ENCODE peak calls at places on chromosomes 12 and 14, in six cellular contexts. N, C, Q, V, D and B are unnamed samples. For H3K27me3, the result is how much of the 10 kb centered on the place peaks cover.

GRCh38 chr14:99769123-99769522 is 24.1 kb upstream of the EML1 start:
- DNase-seq in N (no peak), C (no peak), Q (no peak), V (no peak), D (no peak), B (no peak)

GRCh38 chr12:57000393-57000792 is 6.0 kb downstream of the ZBTB39 start:
- DNase-seq in N (no peak), C (no peak), Q (no peak), V (no peak), D (no peak), B (no peak)

GRCh38 chr12:34604227-34604626 is 581.9 kb downstream of the ALG10 start:
- DNase-seq in N (no peak), C (no peak), Q (no peak), V (no peak), D (no peak), B (no peak)

GRCh38 chr14:75487155-75487671 is 35.1 kb upstream of the BATF start:
- DNase-seq in N (no peak), C (no peak), Q (no peak), V (no peak), D (no peak), B (no peak)

GRCh38 chr12:69243099-69244084 is 4.0 kb downstream of the CPSF6 start:
- DNase-seq in N (no peak), C (no peak), Q (no peak), V (no peak), D (no peak), B (no peak)

GRCh38 chr12:78403136-78403535 is 461.4 kb upstream of the SYT1 start:
- DNase-seq in N (peak), C (no peak), Q (no peak), V (no peak), D (no peak), B (peak)

GRCh38 chr12:95742586-95742985 is 48.0 kb downstream of the NTN4 start:
- DNase-seq in N (no peak), C (no peak), Q (no peak), V (peak), D (peak), B (no peak)

GRCh38 chr12:11856971-11857370 is 207.5 kb downstream of the ETV6 start:
- DNase-seq in N (no peak), C (no peak), Q (no peak), V (no peak), D (no peak), B (no peak)

GRCh38 chr12:26936559-26937442 is 980 bp downstream of the INTS13 start:
- DNase-seq in N (peak), C (no peak), Q (no peak), V (no peak), D (no peak), B (peak)

GRCh38 chr14:85532981-85533820 is 3.3 kb downstream of the FLRT2 start:
- DNase-seq in N (peak), C (no peak), Q (peak), V (peak), D (peak), B (peak)

GRCh38 chr14:74486164-74486563 is 6.9 kb downstream of the NPC2 start:
- DNase-seq in N (no peak), C (no peak), Q (no peak), V (no peak), D (no peak), B (no peak)

GRCh38 chr12:21526721-21527345 is 737 bp downstream of the SPX start:
- DNase-seq in N (no peak), C (no peak), Q (peak), V (peak), D (no peak), B (no peak)

GRCh38 chr12:116941188-116941587 is 30.4 kb downstream of the FBXW8 start:
- DNase-seq in N (no peak), C (no peak), Q (no peak), V (no peak), D (no peak), B (no peak)

GRCh38 chr12:48001426-48002178 is 2.7 kb downstream of the COL2A1 start:
- DNase-seq in N (peak), C (no peak), Q (peak), V (peak), D (no peak), B (peak)

GRCh38 chr12:56150563-56150962 is 1.8 kb upstream of the MYL6B start:
- DNase-seq in N (peak), C (no peak), Q (no peak), V (no peak), D (no peak), B (no peak)

GRCh38 chr12:41917827-41918445 is 226.7 kb downstream of the GXYLT1 start:
- DNase-seq in N (peak), C (no peak), Q (no peak), V (no peak), D (no peak), B (no peak)

GRCh38 chr12:81300454-81300853 is 222.6 kb downstream of the ACSS3 start:
- DNase-seq in N (no peak), C (no peak), Q (no peak), V (no peak), D (no peak), B (no peak)

GRCh38 chr14:86646688-86647687 is 1117.0 kb downstream of the FLRT2 start:
- DNase-seq in N (peak), C (no peak), Q (no peak), V (no peak), D (no peak), B (no peak)

GRCh38 chr14:59356783-59357182 is 108.4 kb downstream of the GPR135 start:
- DNase-seq in N (no peak), C (no peak), Q (no peak), V (no peak), D (no peak), B (no peak)

GRCh38 chr12:88925370-88925915 is 345.2 kb upstream of the KITLG start:
- DNase-seq in N (no peak), C (no peak), Q (no peak), V (no peak), D (no peak), B (no peak)

GRCh38 chr12:14691560-14691959 is 4.8 kb downstream of the GUCY2C start:
- DNase-seq in N (no peak), C (peak), Q (peak), V (peak), D (no peak), B (no peak)

GRCh38 chr12:28089363-28089762 is 100.9 kb upstream of the CCDC91 start:
- DNase-seq in N (peak), C (no peak), Q (no peak), V (no peak), D (no peak), B (no peak)

GRCh38 chr12:126258190-126258589 is 1193.0 kb downstream of the AACS start:
- DNase-seq in N (no peak), C (no peak), Q (no peak), V (no peak), D (no peak), B (no peak)

GRCh38 chr12:92485356-92486348 is 217.1 kb upstream of the PLEKHG7 start:
- DNase-seq in N (peak), C (no peak), Q (no peak), V (no peak), D (no peak), B (no peak)

GRCh38 chr12:73106896-73107295 is 834.7 kb downstream of the TRHDE start:
- DNase-seq in N (no peak), C (no peak), Q (no peak), V (no peak), D (no peak), B (no peak)

GRCh38 chr12:93777249-93777648 is 100.1 kb downstream of the CRADD start:
- DNase-seq in N (peak), C (no peak), Q (no peak), V (no peak), D (no peak), B (peak)

GRCh38 chr12:57235012-57235727 is 5.7 kb downstream of the SHMT2 start:
- DNase-seq in N (peak), C (no peak), Q (peak), V (peak), D (no peak), B (no peak)

GRCh38 chr12:43338848-43339526 is 213.0 kb downstream of the ADAMTS20 start:
- DNase-seq in N (peak), C (no peak), Q (no peak), V (no peak), D (no peak), B (peak)

GRCh38 chr14:102096569-102097188 is 9.8 kb upstream of the HSP90AA1 start:
- DNase-seq in N (peak), C (no peak), Q (peak), V (peak), D (peak), B (peak)

GRCh38 chr14:68622856-68623255 is 170.0 kb downstream of the ZFP36L1 start:
- DNase-seq in N (no peak), C (no peak), Q (no peak), V (no peak), D (no peak), B (no peak)

GRCh38 chr14:60164404-60164716 is 838 bp downstream of the DHRS7 start:
- DNase-seq in N (no peak), C (no peak), Q (no peak), V (no peak), D (no peak), B (no peak)

GRCh38 chr14:83133986-83134664 is 1600.5 kb upstream of the SEL1L start:
- DNase-seq in N (no peak), C (no peak), Q (no peak), V (no peak), D (no peak), B (no peak)

GRCh38 chr12:89135976-89136634 is 216.2 kb downstream of the DUSP6 start:
- DNase-seq in N (no peak), C (no peak), Q (no peak), V (no peak), D (no peak), B (peak)

GRCh38 chr12:12718853-12719252 is 1.7 kb downstream of the CDKN1B start:
- DNase-seq in N (peak), C (no peak), Q (no peak), V (no peak), D (no peak), B (peak)

GRCh38 chr12:25615119-25615518 is 62.0 kb upstream of the LMNTD1 start:
- DNase-seq in N (peak), C (no peak), Q (no peak), V (no peak), D (no peak), B (peak)

GRCh38 chr14:85516239-85517112 is 13.5 kb upstream of the FLRT2 start:
- DNase-seq in N (peak), C (no peak), Q (no peak), V (no peak), D (no peak), B (no peak)

GRCh38 chr12:62191747-62192485 is 68.3 kb upstream of the USP15 start:
- DNase-seq in N (peak), C (no peak), Q (peak), V (peak), D (no peak), B (no peak)
- H3K4me3 ChIP-seq in N (peak), C (peak), Q (peak), V (no peak), D (peak), B (no peak)

GRCh38 chr12:102811125-102811737 is 105.8 kb downstream of the PAH start:
- DNase-seq in N (peak), C (no peak), Q (peak), V (no peak), D (no peak), B (no peak)

GRCh38 chr12:102821149-102821548 is 95.9 kb downstream of the PAH start:
- DNase-seq in N (no peak), C (no peak), Q (no peak), V (no peak), D (no peak), B (no peak)

GRCh38 chr12:102814691-102815367 is 102.2 kb downstream of the PAH start:
- DNase-seq in N (no peak), C (no peak), Q (no peak), V (no peak), D (no peak), B (no peak)

GRCh38 chr12:102816816-102817434 is 100.1 kb downstream of the PAH start:
- DNase-seq in N (peak), C (no peak), Q (no peak), V (no peak), D (no peak), B (no peak)
- H3K27me3 ChIP-seq in N (under half), C (under half), Q (under half), V (under half), D (under half), B (under half)

GRCh38 chr14:23695220-23695999 is 59.2 kb downstream of the DHRS2 start:
- DNase-seq in N (no peak), C (no peak), Q (peak), V (peak), D (no peak), B (no peak)
- H3K4me3 ChIP-seq in N (no peak), C (peak), Q (peak), V (no peak), D (peak), B (no peak)

GRCh38 chr14:103123634-103124500 is 606 bp downstream of the TNFAIP2 start:
- DNase-seq in N (peak), C (no peak), Q (no peak), V (no peak), D (no peak), B (peak)
- H3K27me3 ChIP-seq in N (under half), C (under half), Q (under half), V (under half), D (under half), B (under half)

GRCh38 chr12:62789856-62790255 is 145.1 kb downstream of the PPM1H start:
- DNase-seq in N (no peak), C (no peak), Q (no peak), V (no peak), D (no peak), B (no peak)

GRCh38 chr12:62794218-62794583 is 140.7 kb downstream of the PPM1H start:
- DNase-seq in N (no peak), C (no peak), Q (no peak), V (no peak), D (no peak), B (no peak)

GRCh38 chr12:62799126-62799736 is 135.7 kb downstream of the PPM1H start:
- DNase-seq in N (peak), C (no peak), Q (peak), V (peak), D (peak), B (peak)

GRCh38 chr12:62792526-62792925 is 142.4 kb downstream of the PPM1H start:
- DNase-seq in N (no peak), C (no peak), Q (no peak), V (no peak), D (no peak), B (no peak)

DNA sequence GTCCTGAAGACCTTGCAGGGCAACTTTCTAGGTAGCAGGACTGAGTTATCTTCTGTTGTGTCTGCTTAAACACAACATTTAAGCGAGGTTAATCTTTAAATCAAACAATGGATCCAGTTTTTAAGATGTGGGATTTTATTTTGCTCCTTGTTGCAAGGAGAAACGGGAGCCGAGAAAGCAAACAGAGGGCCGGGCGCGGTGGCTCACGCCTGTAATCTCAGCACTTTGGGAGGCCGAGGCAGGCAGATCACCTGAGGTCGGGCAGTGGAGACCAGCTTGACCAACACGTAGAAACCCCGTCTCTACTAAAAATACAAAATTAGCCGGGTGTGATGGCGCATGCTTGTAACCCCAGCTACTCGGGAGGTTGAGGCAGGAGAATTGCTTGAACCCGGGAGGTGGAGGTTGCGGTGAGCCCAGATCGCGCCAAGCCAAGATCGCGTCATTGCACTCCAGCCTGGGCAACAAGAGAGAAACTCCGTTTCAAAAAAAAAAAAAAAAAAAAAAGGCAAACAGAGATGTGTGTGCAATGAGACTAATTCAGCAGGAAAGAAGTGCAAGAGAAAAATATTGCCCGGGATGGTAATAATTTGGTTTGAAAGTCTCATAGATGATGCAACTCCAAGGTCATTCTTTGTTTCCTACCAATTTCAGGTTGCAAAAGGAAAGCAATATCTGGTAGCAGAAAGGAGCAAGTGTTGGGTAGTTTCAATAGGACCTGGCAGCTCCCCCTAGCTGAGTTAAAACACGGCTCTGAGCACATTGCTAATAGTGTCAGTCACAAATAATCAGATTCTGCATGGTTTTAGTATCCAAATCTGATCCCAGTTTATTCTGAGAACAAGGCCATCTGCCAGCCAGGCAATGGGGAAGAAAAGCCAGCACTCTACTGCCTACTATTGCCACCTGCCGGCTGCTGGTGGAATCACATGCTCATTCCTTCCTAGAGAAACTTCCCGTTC is 141.4 kb downstream of the PPM1H start:
- DNase-seq in N (peak), C (peak), Q (peak), V (peak), D (peak), B (peak)
- H3K4me3 ChIP-seq in N (no peak), C (no peak), Q (no peak), V (no peak), D (no peak), B (no peak)